ENCODE peak calls at places on chromosomes 11 and 22, in ten cellular contexts. Z is tibial nerve; D is tibial artery; S is transverse colon; W is SK-N-SH; Q is thoracic aorta; F is Peyer's patch; Y is CD4-positive, alpha-beta T cell; A is NT2/D1; K is psoas muscle. E is an unnamed sample. For H3K27me3, the result is how much of the 10 kb centered on the place peaks cover.

GRCh38 chr11:35304393-35304790 is 115.0 kb downstream of the SLC1A2 start:
- DNase-seq in Z (no peak), D (no peak), S (no peak), W (no peak), Q (no peak), F (no peak), Y (no peak), A (no peak), K (no peak), E (no peak)

GRCh38 chr11:100576044-100577021 is 110.8 kb upstream of the ARHGAP42 start:
- DNase-seq in Z (peak), D (no peak), S (no peak), W (peak), Q (no peak), F (no peak), Y (no peak), A (peak), K (no peak), E (no peak)

GRCh38 chr11:96199563-96200025 is 143.4 kb downstream of the MAML2 start:
- DNase-seq in Z (no peak), D (no peak), S (no peak), W (no peak), Q (no peak), F (no peak), Y (no peak), A (no peak), K (no peak), E (no peak)

GRCh38 chr22:33986954-33987353 is 66.7 kb upstream of the LARGE1 start:
- DNase-seq in Z (no peak), D (no peak), S (no peak), W (no peak), Q (no peak), F (no peak), Y (no peak), A (no peak), K (no peak), E (no peak)

GRCh38 chr11:82899191-82899820 is 924 bp downstream of the PRCP start:
- DNase-seq in Z (no peak), D (no peak), S (no peak), W (no peak), Q (no peak), F (peak), Y (no peak), A (no peak), K (no peak), E (no peak)

GRCh38 chr11:3157381-3158130 is 7.6 kb downstream of the OSBPL5 start:
- DNase-seq in Z (no peak), D (peak), S (no peak), W (no peak), Q (no peak), F (no peak), Y (no peak), A (no peak), K (peak), E (no peak)

GRCh38 chr11:64870176-64870892 is 8.1 kb downstream of the EHD1 start:
- DNase-seq in Z (no peak), D (peak), S (peak), W (no peak), Q (no peak), F (no peak), Y (no peak), A (no peak), K (peak), E (no peak)

GRCh38 chr11:30917859-30918478 is 331.8 kb upstream of the MPPED2 start:
- DNase-seq in Z (peak), D (no peak), S (no peak), W (peak), Q (no peak), F (no peak), Y (no peak), A (peak), K (no peak), E (peak)

GRCh38 chr11:36409152-36409713 is 100.8 kb downstream of the TRAF6 start:
- DNase-seq in Z (no peak), D (no peak), S (no peak), W (no peak), Q (no peak), F (no peak), Y (peak), A (no peak), K (no peak), E (no peak)

GRCh38 chr22:36902143-36902911 is 11.1 kb upstream of the CSF2RB start:
- DNase-seq in Z (peak), D (no peak), S (no peak), W (no peak), Q (no peak), F (no peak), Y (no peak), A (no peak), K (no peak), E (no peak)

GRCh38 chr11:119782673-119783072 is 53.7 kb upstream of the NECTIN1 start:
- DNase-seq in Z (no peak), D (no peak), S (no peak), W (no peak), Q (no peak), F (no peak), Y (no peak), A (no peak), K (no peak), E (no peak)

GRCh38 chr22:49435596-49435995 is 392.1 kb downstream of the BRD1 start:
- DNase-seq in Z (no peak), D (no peak), S (no peak), W (no peak), Q (no peak), F (no peak), Y (no peak), A (no peak), K (no peak), E (no peak)

GRCh38 chr11:122141757-122142156 is 25.7 kb upstream of the BLID start:
- DNase-seq in Z (no peak), D (no peak), S (no peak), W (no peak), Q (no peak), F (no peak), Y (no peak), A (no peak), K (no peak), E (no peak)

GRCh38 chr11:87437844-87438223 is 400.1 kb downstream of the TMEM135 start:
- DNase-seq in Z (no peak), D (no peak), S (no peak), W (no peak), Q (no peak), F (no peak), Y (no peak), A (no peak), K (no peak), E (no peak)

GRCh38 chr11:1263036-1263435 is 40.2 kb downstream of the MUC5B start:
- DNase-seq in Z (no peak), D (no peak), S (peak), W (no peak), Q (no peak), F (no peak), Y (no peak), A (no peak), K (peak), E (no peak)

GRCh38 chr11:12673924-12674570 is at the start of gene TEAD1:
- DNase-seq in Z (peak), D (peak), S (peak), W (peak), Q (peak), F (peak), Y (peak), A (peak), K (peak), E (peak)

GRCh38 chr22:48357196-48357595 is 1470.5 kb downstream of the BRD1 start:
- DNase-seq in Z (no peak), D (no peak), S (no peak), W (no peak), Q (no peak), F (no peak), Y (no peak), A (no peak), K (peak), E (no peak)

GRCh38 chr11:19291064-19291463 is 50.3 kb upstream of the E2F8 start:
- DNase-seq in Z (no peak), D (no peak), S (no peak), W (no peak), Q (no peak), F (no peak), Y (no peak), A (no peak), K (no peak), E (no peak)

GRCh38 chr11:64626637-64627036 is 35.6 kb downstream of the SLC22A12 start:
- DNase-seq in Z (no peak), D (no peak), S (no peak), W (no peak), Q (no peak), F (no peak), Y (no peak), A (no peak), K (no peak), E (no peak)

GRCh38 chr11:132648841-132649240 is 883.5 kb downstream of the OPCML start:
- DNase-seq in Z (no peak), D (no peak), S (no peak), W (no peak), Q (no peak), F (no peak), Y (no peak), A (no peak), K (no peak), E (no peak)

GRCh38 chr11:95985174-95985808 is 61.4 kb upstream of the MTMR2 start:
- DNase-seq in Z (no peak), D (no peak), S (no peak), W (no peak), Q (no peak), F (no peak), Y (no peak), A (no peak), K (no peak), E (no peak)

DNA sequence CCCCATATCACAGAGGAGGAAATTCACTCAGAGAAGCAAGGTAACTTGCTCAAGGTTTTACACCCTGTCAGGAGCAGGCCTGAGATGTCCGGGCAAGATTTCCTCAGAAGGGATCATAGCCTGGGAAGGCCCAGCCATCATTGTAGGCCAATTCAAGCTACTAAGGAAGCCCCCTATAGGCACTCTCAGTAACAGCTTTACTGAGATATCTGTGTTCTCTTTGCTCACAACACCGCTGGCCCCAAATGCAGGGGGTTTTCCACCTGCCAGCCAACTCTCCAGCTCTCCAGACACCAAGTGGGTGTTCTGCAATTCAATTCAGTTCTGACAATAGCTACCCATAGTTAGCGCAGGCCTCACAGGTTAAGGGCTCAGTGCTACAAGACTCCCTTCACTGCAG is 84.0 kb downstream of the SLC36A4 start:
- DNase-seq in Z (no peak), D (no peak), S (no peak), W (no peak), Q (no peak), F (no peak), Y (no peak), A (no peak), K (no peak), E (no peak)
- H3K27me3 ChIP-seq in Z (under half), D (under half), S (under half), W (under half), Q (under half), F (under half), Y (under half), A (under half), K (under half), E (under half)

GRCh38 chr11:15074206-15075161 is 1.1 kb downstream of the CALCB start:
- DNase-seq in Z (peak), D (peak), S (peak), W (peak), Q (peak), F (peak), Y (peak), A (peak), K (peak), E (peak)

GRCh38 chr11:15072551-15073143 is 746 bp upstream of the CALCB start:
- DNase-seq in Z (no peak), D (no peak), S (no peak), W (peak), Q (no peak), F (no peak), Y (no peak), A (no peak), K (no peak), E (no peak)

GRCh38 chr11:15075162-15075526 is 1.8 kb downstream of the CALCB start:
- DNase-seq in Z (no peak), D (no peak), S (no peak), W (no peak), Q (no peak), F (no peak), Y (no peak), A (no peak), K (no peak), E (no peak)

GRCh38 chr11:15071556-15072255 is 1.7 kb upstream of the CALCB start:
- DNase-seq in Z (no peak), D (no peak), S (no peak), W (no peak), Q (no peak), F (no peak), Y (no peak), A (no peak), K (no peak), E (no peak)

DNA sequence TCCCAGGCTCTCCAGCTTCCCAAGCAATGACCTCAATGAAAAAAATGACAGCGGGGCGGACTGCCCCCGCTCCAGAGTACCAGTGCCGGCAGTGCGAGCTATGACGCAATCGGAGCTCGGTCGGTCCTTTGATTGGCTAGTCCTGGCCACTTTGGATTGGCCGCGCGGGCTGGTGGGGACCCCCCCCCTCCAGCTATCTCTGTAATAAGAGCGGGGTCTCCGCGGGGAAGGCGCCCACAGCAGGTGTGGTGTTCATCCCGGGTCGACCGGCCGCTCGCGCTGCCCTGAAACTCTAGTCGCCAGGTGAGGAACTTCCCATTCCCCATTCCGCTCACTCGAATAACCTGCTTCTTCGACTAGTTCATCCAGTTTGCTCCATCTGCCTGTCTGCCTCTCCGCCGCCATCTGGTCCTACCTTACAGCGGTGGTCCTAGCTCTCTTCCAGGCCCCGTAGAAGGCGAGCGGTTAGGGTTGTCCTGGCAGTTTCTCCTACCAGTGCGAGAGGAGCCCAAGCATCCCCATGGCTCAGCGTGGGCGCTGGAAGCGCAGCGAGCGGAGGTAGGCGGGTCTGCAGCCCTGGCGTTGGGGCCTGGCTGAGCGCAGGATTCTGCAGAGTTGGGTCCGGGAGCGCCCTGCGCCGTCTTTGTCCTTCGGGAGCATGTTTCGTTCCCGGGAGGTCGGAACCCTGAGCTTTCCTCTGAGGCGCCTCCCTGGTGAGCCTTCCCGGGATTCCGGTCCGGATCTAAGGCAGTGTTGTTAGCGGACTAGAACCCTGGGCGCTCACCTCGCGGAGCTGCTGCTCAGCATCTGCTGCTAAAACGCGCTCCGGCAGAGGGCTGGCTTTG is at the start of gene CALCB:
- DNase-seq in Z (no peak), D (no peak), S (no peak), W (peak), Q (no peak), F (no peak), Y (no peak), A (no peak), K (no peak), E (no peak)
- H3K27me3 ChIP-seq in Z (under half), D (half or more), S (under half), W (under half), Q (under half), F (under half), Y (under half), A (under half), K (under half), E (under half)

GRCh38 chr11:72239296-72239848 is 4.6 kb downstream of the PHOX2A start:
- DNase-seq in Z (no peak), D (peak), S (peak), W (peak), Q (no peak), F (no peak), Y (no peak), A (no peak), K (peak), E (no peak)
- H3K27me3 ChIP-seq in Z (under half), D (under half), S (under half), W (under half), Q (under half), F (under half), Y (half or more), A (under half), K (under half), E (under half)

GRCh38 chr22:50483106-50483505 is 1.8 kb downstream of the ADM2 start:
- DNase-seq in Z (no peak), D (no peak), S (no peak), W (no peak), Q (no peak), F (no peak), Y (no peak), A (no peak), K (no peak), E (no peak)

GRCh38 chr22:50483556-50483955 is 2.2 kb downstream of the ADM2 start:
- DNase-seq in Z (no peak), D (no peak), S (no peak), W (no peak), Q (no peak), F (no peak), Y (no peak), A (no peak), K (no peak), E (no peak)

GRCh38 chr22:50485221-50486131 is 1.2 kb upstream of the MIOX start:
- DNase-seq in Z (no peak), D (no peak), S (no peak), W (no peak), Q (no peak), F (no peak), Y (no peak), A (no peak), K (no peak), E (no peak)

GRCh38 chr22:50482107-50483074 is 1.0 kb downstream of the ADM2 start:
- DNase-seq in Z (no peak), D (no peak), S (no peak), W (no peak), Q (no peak), F (no peak), Y (no peak), A (no peak), K (no peak), E (no peak)

DNA sequence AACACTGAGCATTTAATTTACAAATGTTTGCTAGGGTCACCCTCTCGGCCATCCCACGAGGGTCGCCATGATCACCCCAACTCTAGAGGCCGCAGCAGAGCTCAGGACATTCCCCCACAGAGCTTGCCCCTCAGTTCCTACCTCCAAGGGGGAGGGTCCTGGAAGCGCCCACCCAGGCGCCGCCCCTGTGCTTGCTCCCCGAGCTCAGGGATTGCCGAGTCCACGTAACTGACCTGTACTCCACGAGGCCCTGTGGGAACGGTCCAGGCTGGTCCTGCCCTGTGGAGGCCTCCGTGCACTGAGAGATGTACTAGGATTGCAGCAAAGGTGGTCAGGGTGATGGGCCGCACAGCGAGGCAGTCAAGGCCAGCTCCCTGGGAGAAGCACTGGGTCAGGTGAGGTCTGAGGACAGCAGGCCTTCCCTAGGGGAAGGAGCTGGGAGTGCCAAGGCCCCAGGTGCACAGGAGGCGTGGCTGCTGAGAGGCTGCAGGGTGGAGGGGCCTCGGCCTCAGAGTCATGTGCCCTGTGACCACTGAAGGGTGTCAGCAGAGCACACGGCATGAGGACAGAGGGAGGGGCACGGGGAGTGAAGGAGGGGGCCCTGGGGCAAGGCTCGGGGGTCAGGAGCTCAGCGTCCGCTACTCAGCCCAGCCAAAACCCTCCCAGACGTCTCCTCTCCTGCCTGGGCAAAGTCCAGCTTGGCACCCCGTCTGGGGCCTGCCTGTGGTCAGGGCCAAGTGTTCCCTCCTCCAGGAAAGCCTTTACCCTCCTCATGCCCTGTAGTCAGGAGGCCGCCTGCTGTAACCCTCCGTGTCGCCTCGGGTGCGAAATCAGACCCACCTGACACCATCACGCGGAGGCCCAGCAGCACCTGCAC is 2.4 kb upstream of the MIOX start:
- DNase-seq in Z (no peak), D (no peak), S (peak), W (no peak), Q (no peak), F (peak), Y (no peak), A (no peak), K (no peak), E (no peak)
- H3K27me3 ChIP-seq in Z (half or more), D (half or more), S (under half), W (under half), Q (under half), F (under half), Y (under half), A (under half), K (under half), E (under half)

DNA sequence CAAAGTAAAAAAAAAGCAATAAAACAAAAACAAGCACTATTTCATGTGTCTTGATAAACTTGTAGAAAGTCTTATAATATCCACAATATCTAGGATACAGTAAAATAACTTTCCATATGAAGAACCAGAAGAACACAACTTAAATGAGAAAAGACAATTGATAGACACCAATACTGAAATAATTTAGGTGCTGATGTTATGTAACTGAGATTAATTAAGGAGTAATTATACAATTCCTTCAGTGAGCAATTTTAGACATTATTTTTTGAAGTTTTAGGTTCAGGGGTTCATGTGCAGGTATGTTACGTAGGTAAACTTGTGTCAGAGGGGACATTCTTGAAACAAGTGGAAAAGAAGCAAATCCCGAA is 88.3 kb upstream of the VPREB1 start:
- DNase-seq in Z (no peak), D (no peak), S (no peak), W (no peak), Q (no peak), F (no peak), Y (no peak), A (no peak), K (no peak), E (no peak)
- H3K27me3 ChIP-seq in Z (under half), D (under half), S (under half), W (under half), Q (under half), F (under half), Y (under half), A (half or more), K (under half), E (under half)